ENCODE peak calls at places on chromosomes 2 and 18, in six cellular contexts. J is fibroblast of lung, U is PC-9, X is A549, W is tibial artery, G is DND-41. B is an unnamed sample.

GRCh38 chr2:165219491-165219890 is 15.6 kb upstream of the SCN3A start:
- DNase-seq in G (no peak), J (no peak), W (no peak), U (no peak), X (no peak), B (no peak)

GRCh38 chr18:63963610-63964256 is 6.1 kb upstream of the SERPINB8 start:
- DNase-seq in G (peak; percentile 63), J (peak; percentile 58), W (peak; percentile 53), X (peak; percentile 57), U (peak; percentile 46), B (no peak)

GRCh38 chr2:768484-768883 is 91.3 kb upstream of the TMEM18 start:
- DNase-seq in G (peak; percentile 68), X (no peak), W (no peak), J (no peak), U (no peak), B (no peak)

GRCh38 chr2:68278169-68278568 is 25.8 kb upstream of the PPP3R1 start:
- DNase-seq in W (no peak), J (no peak), X (no peak), U (no peak), G (no peak), B (no peak)

GRCh38 chr2:95323347-95324155 is 26.4 kb downstream of the KCNIP3 start:
- DNase-seq in W (no peak), U (peak; percentile 60), J (peak; percentile 18), G (peak; percentile 41), X (peak; percentile 52), B (peak; percentile 75)

GRCh38 chr2:69449906-69450305 is 12.7 kb upstream of the NFU1 start:
- DNase-seq in G (no peak), U (no peak), X (no peak), J (peak; percentile 29), W (no peak), B (no peak)

GRCh38 chr2:209694748-209695147 is 76.9 kb upstream of the UNC80 start:
- DNase-seq in U (no peak), W (no peak), J (no peak), X (no peak), G (no peak), B (no peak)

GRCh38 chr2:102313950-102314349 is 2.6 kb downstream of the IL1RL1 start:
- DNase-seq in X (no peak), W (no peak), G (no peak), J (peak; percentile 27), U (no peak), B (no peak)

DNA sequence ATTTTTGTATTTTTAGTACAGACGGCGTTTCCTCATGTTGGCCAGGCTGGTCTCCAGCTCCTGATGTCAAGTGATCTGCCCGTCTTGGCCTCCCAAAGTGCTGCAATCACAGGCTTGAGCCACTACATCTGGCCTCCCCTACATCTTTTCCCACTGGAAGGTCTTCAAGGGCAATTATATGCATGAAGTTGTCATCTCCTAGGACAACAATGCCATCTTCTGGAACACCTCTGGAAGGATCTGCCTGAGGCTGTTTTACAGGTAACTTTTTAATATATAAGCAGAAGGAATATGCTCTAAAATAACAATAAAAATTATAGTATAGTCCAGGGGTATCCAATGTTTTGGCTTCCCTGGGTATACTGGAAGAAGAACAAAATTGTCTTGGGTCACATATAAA is 321.4 kb downstream of the AFF3 start:
- DNase-seq in X (no peak), W (no peak), U (no peak), J (no peak), G (no peak), B (no peak)
- TF ChIP-seq CTCF in X (no peak), W (no peak), U (no peak), J (no peak), G (no peak), B (no peak)

GRCh38 chr2:234247453-234248180 is 197.1 kb downstream of the SPP2 start:
- DNase-seq in G (no peak), J (no peak), X (no peak), W (no peak), U (no peak), B (no peak)

GRCh38 chr2:234242446-234242810 is 191.9 kb downstream of the SPP2 start:
- DNase-seq in X (no peak), W (no peak), U (no peak), G (no peak), J (no peak), B (no peak)

GRCh38 chr2:234243871-234244565 is 193.5 kb downstream of the SPP2 start:
- DNase-seq in W (no peak), X (peak; percentile 86), G (peak; percentile 63), U (no peak), J (no peak), B (no peak)

GRCh38 chr2:234249006-234249405 is 198.5 kb downstream of the SPP2 start:
- DNase-seq in U (no peak), X (peak; percentile 34), G (no peak), W (no peak), J (no peak), B (no peak)

DNA sequence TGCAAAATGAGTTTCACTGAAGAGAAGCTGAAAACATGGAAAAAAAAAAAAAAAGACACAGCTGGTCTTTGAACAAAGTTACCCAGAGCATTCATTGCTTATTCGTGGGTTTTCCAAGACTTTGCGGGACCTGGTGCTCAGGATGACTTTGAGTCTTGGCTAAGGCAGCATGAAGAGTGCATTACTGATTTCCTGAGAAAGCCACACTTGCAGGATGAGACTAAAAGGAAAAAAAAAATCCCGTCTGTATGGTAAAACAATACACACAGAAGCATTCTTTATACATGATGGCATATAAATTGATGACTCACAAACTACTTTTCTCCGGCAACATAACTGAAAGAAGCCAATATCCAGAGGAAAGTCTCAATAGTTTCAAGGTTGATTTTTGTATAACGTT is 195.4 kb downstream of the SPP2 start:
- DNase-seq in J (peak; percentile 99), W (no peak), X (peak; percentile 79), G (no peak), U (peak; percentile 95), B (peak; percentile 78)
- H3K27ac ChIP-seq in J (peak overlapping the region; percentile 0), W (no peak overlapping the region), X (peak overlapping the region; percentile 93), G (peak overlapping the region; percentile 49), U (peak overlapping the region; percentile 88), B (peak overlapping the region; percentile 90)

GRCh38 chr18:52288403-52289004 is 51.5 kb upstream of the DCC start:
- DNase-seq in W (no peak), J (no peak), G (peak; percentile 9), X (peak; percentile 11), U (no peak), B (peak; percentile 18)
- TF ChIP-seq CTCF in W (no peak), J (peak; percentile 32), G (peak; percentile 65), X (peak; percentile 49), U (peak; percentile 94), B (peak; percentile 81)

DNA sequence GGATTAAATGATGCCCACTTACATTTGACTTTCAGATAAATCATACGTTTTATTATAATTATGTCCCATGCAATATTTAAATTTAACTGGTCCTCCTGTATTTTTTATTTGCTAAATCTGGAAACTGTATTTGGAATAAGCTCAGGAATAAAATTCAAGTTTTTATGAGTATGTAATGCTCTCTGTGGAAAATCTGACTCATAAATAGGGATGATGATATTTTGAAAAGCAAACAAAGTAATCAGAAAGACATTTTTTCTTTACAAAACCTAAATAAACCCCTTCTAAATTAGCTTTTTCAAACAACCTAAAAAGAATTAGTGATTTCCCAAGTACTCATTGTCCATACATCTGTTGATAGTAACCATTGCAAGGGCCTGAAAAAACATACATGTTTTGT is 41.0 kb downstream of the ASB1 start:
- DNase-seq in G (no peak), W (no peak), X (no peak), U (no peak), J (no peak), B (no peak)
- H3K27ac ChIP-seq in G (no peak overlapping the region), W (no peak overlapping the region), X (no peak overlapping the region), U (no peak overlapping the region), J (no peak overlapping the region), B (no peak overlapping the region)

GRCh38 chr2:167759531-167759930 is 487.9 kb downstream of the STK39 start:
- DNase-seq in U (no peak), X (no peak), G (no peak), J (no peak), W (no peak), B (no peak)
- TF ChIP-seq CTCF in U (no peak), X (no peak), G (no peak), J (no peak), W (no peak), B (no peak)

GRCh38 chr2:153047220-153047619 is 328.8 kb downstream of the ARL6IP6 start:
- DNase-seq in G (no peak), X (no peak), J (no peak), U (no peak), W (no peak), B (no peak)
- H3K27ac ChIP-seq in G (no peak overlapping the region), X (no peak overlapping the region), J (no peak overlapping the region), U (no peak overlapping the region), W (no peak overlapping the region), B (no peak overlapping the region)